ENCODE peak calls at places on chromosomes 1 and 21, in six cellular contexts. One of them, this sample, is unnamed.

GRCh38 chr21:31220567-31220966 is 123.5 kb downstream of the TIAM1 start:
- DNase-seq in AG08395: peak
- DNase-seq in Right ventricle myocardium inferior: no peak
- DNase-seq in skeletal muscle cell: peak
- DNase-seq in natural killer cell: no peak
- DNase-seq in M059J: no peak
- DNase-seq in this sample: peak

GRCh38 chr1:197841828-197842573 is 60.4 kb upstream of the C1orf53 start:
- DNase-seq in M059J: no peak
- DNase-seq in skeletal muscle cell: peak
- DNase-seq in Right ventricle myocardium inferior: no peak
- DNase-seq in natural killer cell: no peak
- DNase-seq in AG08395: peak
- DNase-seq in this sample: no peak

GRCh38 chr21:16419188-16419874 is 689.5 kb downstream of the USP25 start:
- DNase-seq in skeletal muscle cell: peak
- DNase-seq in AG08395: peak
- DNase-seq in natural killer cell: no peak
- DNase-seq in M059J: peak
- DNase-seq in Right ventricle myocardium inferior: peak
- DNase-seq in this sample: peak

GRCh38 chr1:101438359-101438758 is 201.5 kb downstream of the S1PR1 start:
- DNase-seq in natural killer cell: no peak
- DNase-seq in AG08395: peak
- DNase-seq in Right ventricle myocardium inferior: no peak
- DNase-seq in skeletal muscle cell: no peak
- DNase-seq in M059J: peak
- DNase-seq in this sample: no peak

GRCh38 chr21:34061983-34062382 is 11.4 kb upstream of the MRPS6 start:
- DNase-seq in skeletal muscle cell: no peak
- DNase-seq in M059J: no peak
- DNase-seq in natural killer cell: no peak
- DNase-seq in Right ventricle myocardium inferior: no peak
- DNase-seq in AG08395: no peak
- DNase-seq in this sample: peak

GRCh38 chr1:110087812-110088738 is 17.6 kb upstream of the ALX3 start:
- DNase-seq in M059J: peak
- DNase-seq in natural killer cell: no peak
- DNase-seq in AG08395: peak
- DNase-seq in skeletal muscle cell: peak
- DNase-seq in Right ventricle myocardium inferior: no peak
- DNase-seq in this sample: peak

GRCh38 chr21:33058468-33059318 is 11.2 kb upstream of the OLIG1 start:
- DNase-seq in M059J: no peak
- DNase-seq in skeletal muscle cell: no peak
- DNase-seq in AG08395: no peak
- DNase-seq in Right ventricle myocardium inferior: no peak
- DNase-seq in natural killer cell: no peak
- DNase-seq in this sample: no peak

GRCh38 chr21:33047231-33047630 is 21.5 kb downstream of the OLIG2 start:
- DNase-seq in Right ventricle myocardium inferior: no peak
- DNase-seq in skeletal muscle cell: no peak
- DNase-seq in M059J: peak
- DNase-seq in natural killer cell: no peak
- DNase-seq in AG08395: peak
- DNase-seq in this sample: peak

GRCh38 chr1:26686795-26687194 is 9.0 kb upstream of the ARID1A start:
- DNase-seq in Right ventricle myocardium inferior: no peak
- DNase-seq in natural killer cell: no peak
- DNase-seq in skeletal muscle cell: no peak
- DNase-seq in AG08395: no peak
- DNase-seq in M059J: peak
- DNase-seq in this sample: peak

GRCh38 chr1:54940027-54940426 is 40.4 kb upstream of the TMEM61 start:
- DNase-seq in Right ventricle myocardium inferior: no peak
- DNase-seq in skeletal muscle cell: no peak
- DNase-seq in AG08395: peak
- DNase-seq in natural killer cell: no peak
- DNase-seq in M059J: peak
- DNase-seq in this sample: no peak

GRCh38 chr21:21029159-21029558 is 30.9 kb downstream of the NCAM2 start:
- DNase-seq in AG08395: no peak
- DNase-seq in natural killer cell: no peak
- DNase-seq in M059J: no peak
- DNase-seq in Right ventricle myocardium inferior: no peak
- DNase-seq in skeletal muscle cell: peak
- DNase-seq in this sample: peak

GRCh38 chr1:118151312-118151937 is 33.6 kb downstream of the SPAG17 start:
- DNase-seq in AG08395: peak
- DNase-seq in skeletal muscle cell: no peak
- DNase-seq in natural killer cell: no peak
- DNase-seq in Right ventricle myocardium inferior: peak
- DNase-seq in M059J: peak
- DNase-seq in this sample: peak

GRCh38 chr1:159996653-159997052 is 35.1 kb downstream of the PIGM start:
- DNase-seq in natural killer cell: no peak
- DNase-seq in AG08395: peak
- DNase-seq in skeletal muscle cell: peak
- DNase-seq in M059J: peak
- DNase-seq in Right ventricle myocardium inferior: no peak
- DNase-seq in this sample: peak

GRCh38 chr1:183444243-183444642 is 26.1 kb upstream of the NMNAT2 start:
- DNase-seq in natural killer cell: no peak
- DNase-seq in AG08395: peak
- DNase-seq in skeletal muscle cell: peak
- DNase-seq in Right ventricle myocardium inferior: no peak
- DNase-seq in M059J: peak
- DNase-seq in this sample: no peak

GRCh38 chr1:215830221-215830620 is 263.1 kb downstream of the KCTD3 start:
- DNase-seq in AG08395: no peak
- DNase-seq in M059J: peak
- DNase-seq in skeletal muscle cell: no peak
- DNase-seq in Right ventricle myocardium inferior: no peak
- DNase-seq in natural killer cell: no peak
- DNase-seq in this sample: no peak

GRCh38 chr1:113322439-113322838 is 67.9 kb upstream of the MAGI3 start:
- DNase-seq in natural killer cell: no peak
- DNase-seq in skeletal muscle cell: no peak
- DNase-seq in Right ventricle myocardium inferior: no peak
- DNase-seq in M059J: no peak
- DNase-seq in AG08395: no peak
- DNase-seq in this sample: no peak

GRCh38 chr1:119689511-119689910 is 22.2 kb upstream of the PHGDH start:
- DNase-seq in natural killer cell: no peak
- DNase-seq in M059J: no peak
- DNase-seq in Right ventricle myocardium inferior: no peak
- DNase-seq in skeletal muscle cell: no peak
- DNase-seq in AG08395: no peak
- DNase-seq in this sample: no peak

GRCh38 chr21:35932232-35932911 is 128.0 kb downstream of the SETD4 start:
- DNase-seq in M059J: peak
- DNase-seq in skeletal muscle cell: peak
- DNase-seq in natural killer cell: no peak
- DNase-seq in Right ventricle myocardium inferior: peak
- DNase-seq in AG08395: peak
- DNase-seq in this sample: peak

GRCh38 chr1:225911207-225912130 is 12.6 kb downstream of the PYCR2 start:
- DNase-seq in AG08395: peak
- DNase-seq in skeletal muscle cell: no peak
- DNase-seq in M059J: no peak
- DNase-seq in natural killer cell: peak
- DNase-seq in Right ventricle myocardium inferior: peak
- DNase-seq in this sample: no peak

GRCh38 chr1:183970516-183971300 is 66.8 kb downstream of the COLGALT2 start:
- DNase-seq in AG08395: no peak
- DNase-seq in skeletal muscle cell: no peak
- DNase-seq in Right ventricle myocardium inferior: no peak
- DNase-seq in M059J: no peak
- DNase-seq in natural killer cell: no peak
- DNase-seq in this sample: no peak

GRCh38 chr1:229208481-229208880 is 62.4 kb upstream of the RAB4A start:
- DNase-seq in AG08395: no peak
- DNase-seq in natural killer cell: no peak
- DNase-seq in skeletal muscle cell: no peak
- DNase-seq in M059J: no peak
- DNase-seq in Right ventricle myocardium inferior: no peak
- DNase-seq in this sample: no peak

GRCh38 chr1:184160236-184160635 is 108.7 kb downstream of the TSEN15 start:
- DNase-seq in natural killer cell: no peak
- DNase-seq in AG08395: peak
- DNase-seq in skeletal muscle cell: no peak
- DNase-seq in M059J: peak
- DNase-seq in Right ventricle myocardium inferior: no peak
- DNase-seq in this sample: peak

GRCh38 chr21:31395268-31395667 is 51.2 kb upstream of the TIAM1 start:
- DNase-seq in natural killer cell: no peak
- DNase-seq in skeletal muscle cell: no peak
- DNase-seq in AG08395: no peak
- DNase-seq in Right ventricle myocardium inferior: no peak
- DNase-seq in M059J: no peak
- DNase-seq in this sample: no peak

GRCh38 chr1:117615474-117615873 is 9.6 kb downstream of the TENT5C start:
- DNase-seq in Right ventricle myocardium inferior: no peak
- DNase-seq in M059J: no peak
- DNase-seq in natural killer cell: peak
- DNase-seq in skeletal muscle cell: no peak
- DNase-seq in AG08395: no peak
- DNase-seq in this sample: no peak

GRCh38 chr1:109484519-109484975 is 842 bp downstream of the ATXN7L2 start:
- DNase-seq in skeletal muscle cell: no peak
- DNase-seq in M059J: no peak
- DNase-seq in AG08395: no peak
- DNase-seq in natural killer cell: no peak
- DNase-seq in Right ventricle myocardium inferior: no peak
- DNase-seq in this sample: no peak

GRCh38 chr1:63317007-63317813 is 5.2 kb upstream of the FOXD3 start:
- DNase-seq in M059J: peak
- DNase-seq in skeletal muscle cell: no peak
- DNase-seq in Right ventricle myocardium inferior: peak
- DNase-seq in natural killer cell: peak
- DNase-seq in AG08395: peak
- DNase-seq in this sample: peak

GRCh38 chr1:27397106-27397505 is 4.7 kb downstream of the GPR3 start:
- DNase-seq in Right ventricle myocardium inferior: no peak
- DNase-seq in natural killer cell: no peak
- DNase-seq in M059J: no peak
- DNase-seq in skeletal muscle cell: no peak
- DNase-seq in AG08395: no peak
- DNase-seq in this sample: no peak

GRCh38 chr1:32893198-32894018 is 7.1 kb downstream of the HPCA start:
- DNase-seq in AG08395: peak
- DNase-seq in M059J: peak
- DNase-seq in Right ventricle myocardium inferior: no peak
- DNase-seq in natural killer cell: no peak
- DNase-seq in skeletal muscle cell: no peak
- DNase-seq in this sample: peak

GRCh38 chr21:32868631-32869454 is 97.3 kb upstream of the PAXBP1 start:
- DNase-seq in AG08395: no peak
- DNase-seq in natural killer cell: no peak
- DNase-seq in Right ventricle myocardium inferior: no peak
- DNase-seq in M059J: no peak
- DNase-seq in skeletal muscle cell: no peak
- DNase-seq in this sample: no peak

GRCh38 chr1:204293605-204294365 is 65.9 kb downstream of the PLEKHA6 start:
- DNase-seq in AG08395: no peak
- DNase-seq in skeletal muscle cell: peak
- DNase-seq in Right ventricle myocardium inferior: no peak
- DNase-seq in M059J: no peak
- DNase-seq in natural killer cell: no peak
- DNase-seq in this sample: peak

GRCh38 chr1:154970631-154971340 is at the start of gene SHC1:
- DNase-seq in natural killer cell: no peak
- DNase-seq in Right ventricle myocardium inferior: peak
- DNase-seq in AG08395: peak
- DNase-seq in M059J: peak
- DNase-seq in skeletal muscle cell: peak
- DNase-seq in this sample: peak

This sample was measured in RPMI7951.